ENCODE peak calls at places on chromosomes 4 and X, in six cellular contexts. One of them, this sample, is unnamed.

GRCh38 chrX:49054073-49054762 is 4.6 kb upstream of the CCDC120 start:
- DNase-seq in fibroblast of lung: no peak
- DNase-seq in nephron progenitor cell: no peak
- DNase-seq in astrocyte of the spinal cord: no peak
- DNase-seq in aorta: no peak
- DNase-seq in NCI-H2107: no peak
- DNase-seq in this sample: no peak

GRCh38 chr4:183300660-183301059 is 19.4 kb downstream of the CLDN22 start:
- DNase-seq in fibroblast of lung: no peak
- DNase-seq in nephron progenitor cell: no peak
- DNase-seq in astrocyte of the spinal cord: peak; percentile 9
- DNase-seq in aorta: no peak
- DNase-seq in NCI-H2107: no peak
- DNase-seq in this sample: no peak

GRCh38 chrX:40105016-40105790 is 7.4 kb upstream of the BCOR start:
- DNase-seq in fibroblast of lung: no peak
- DNase-seq in nephron progenitor cell: no peak
- DNase-seq in astrocyte of the spinal cord: no peak
- DNase-seq in aorta: peak; percentile 82
- DNase-seq in NCI-H2107: peak; percentile 25
- DNase-seq in this sample: peak; percentile 58

GRCh38 chr4:148573284-148573683 is 131.1 kb upstream of the NR3C2 start:
- DNase-seq in fibroblast of lung: no peak
- DNase-seq in nephron progenitor cell: no peak
- DNase-seq in astrocyte of the spinal cord: no peak
- DNase-seq in aorta: no peak
- DNase-seq in NCI-H2107: no peak
- DNase-seq in this sample: no peak

GRCh38 chr4:7403001-7403400 is 31.7 kb downstream of the PSAPL1 start:
- DNase-seq in fibroblast of lung: no peak
- DNase-seq in nephron progenitor cell: no peak
- DNase-seq in astrocyte of the spinal cord: no peak
- DNase-seq in aorta: no peak
- DNase-seq in NCI-H2107: no peak
- DNase-seq in this sample: no peak

GRCh38 chr4:152817331-152817730 is 37.6 kb downstream of the ARFIP1 start:
- DNase-seq in fibroblast of lung: peak; percentile 11
- DNase-seq in nephron progenitor cell: no peak
- DNase-seq in astrocyte of the spinal cord: no peak
- DNase-seq in aorta: no peak
- DNase-seq in NCI-H2107: no peak
- DNase-seq in this sample: peak; percentile 23

GRCh38 chr4:124178449-124179021 is 534.0 kb downstream of the ANKRD50 start:
- DNase-seq in fibroblast of lung: peak; percentile 37
- DNase-seq in nephron progenitor cell: no peak
- DNase-seq in astrocyte of the spinal cord: peak; percentile 63
- DNase-seq in aorta: peak; percentile 68
- DNase-seq in NCI-H2107: no peak
- DNase-seq in this sample: peak; percentile 55

GRCh38 chr4:106795326-106795725 is 240.8 kb downstream of the DKK2 start:
- DNase-seq in fibroblast of lung: no peak
- DNase-seq in nephron progenitor cell: no peak
- DNase-seq in astrocyte of the spinal cord: no peak
- DNase-seq in aorta: no peak
- DNase-seq in NCI-H2107: no peak
- DNase-seq in this sample: no peak

GRCh38 chr4:105708376-105709080 is at the start of the genes GSTCD and INTS12:
- DNase-seq in fibroblast of lung: peak; percentile 95
- DNase-seq in nephron progenitor cell: peak; percentile 93
- DNase-seq in astrocyte of the spinal cord: peak; percentile 94
- DNase-seq in aorta: peak; percentile 96
- DNase-seq in NCI-H2107: peak; percentile 55
- DNase-seq in this sample: peak; percentile 89

GRCh38 chrX:68669094-68669830 is 21.8 kb downstream of the STARD8 start:
- DNase-seq in fibroblast of lung: no peak
- DNase-seq in nephron progenitor cell: peak; percentile 45
- DNase-seq in astrocyte of the spinal cord: peak; percentile 53
- DNase-seq in aorta: no peak
- DNase-seq in NCI-H2107: no peak
- DNase-seq in this sample: no peak

This sample was measured in foreskin fibroblast.